ENCODE peak calls at places on chromosomes 13 and 19, in four cellular contexts. One of them, this sample, is unnamed.

GRCh38 chr19:33156354-33156753 is 24.4 kb downstream of the WDR88 start:
- DNase-seq in neural crest cell: no peak
- DNase-seq in NCI-H774: no peak
- DNase-seq in dermis blood vessel endothelial cell: no peak
- DNase-seq in this sample: no peak

GRCh38 chr19:5031231-5032100 is 62.6 kb downstream of the KDM4B start:
- DNase-seq in dermis blood vessel endothelial cell: peak
- DNase-seq in NCI-H774: peak
- DNase-seq in neural crest cell: peak
- DNase-seq in this sample: peak

GRCh38 chr19:8095354-8095886 is 42.9 kb downstream of the CCL25 start:
- DNase-seq in neural crest cell: no peak
- DNase-seq in dermis blood vessel endothelial cell: no peak
- DNase-seq in NCI-H774: no peak
- DNase-seq in this sample: no peak

GRCh38 chr19:47023448-47023794 is 3.8 kb downstream of the NPAS1 start:
- DNase-seq in NCI-H774: no peak
- DNase-seq in dermis blood vessel endothelial cell: no peak
- DNase-seq in neural crest cell: no peak
- DNase-seq in this sample: no peak

GRCh38 chr13:76380436-76381065 is 505.7 kb downstream of the KCTD12 start:
- DNase-seq in NCI-H774: no peak
- DNase-seq in dermis blood vessel endothelial cell: no peak
- DNase-seq in neural crest cell: no peak
- DNase-seq in this sample: no peak

GRCh38 chr13:94234766-94235165 is 244.7 kb downstream of the DCT start:
- DNase-seq in neural crest cell: no peak
- DNase-seq in NCI-H774: no peak
- DNase-seq in dermis blood vessel endothelial cell: peak
- DNase-seq in this sample: peak

GRCh38 chr13:46179576-46180368 is 2.2 kb downstream of the LCP1 start:
- DNase-seq in neural crest cell: no peak
- DNase-seq in dermis blood vessel endothelial cell: no peak
- DNase-seq in NCI-H774: no peak
- DNase-seq in this sample: no peak

GRCh38 chr13:110575322-110576069 is 14.0 kb upstream of the RAB20 start:
- DNase-seq in neural crest cell: no peak
- DNase-seq in NCI-H774: peak
- DNase-seq in dermis blood vessel endothelial cell: no peak
- DNase-seq in this sample: no peak

GRCh38 chr19:2850256-2850925 is 9.1 kb downstream of the ZNF555 start:
- DNase-seq in dermis blood vessel endothelial cell: no peak
- DNase-seq in NCI-H774: no peak
- DNase-seq in neural crest cell: no peak
- DNase-seq in this sample: no peak

GRCh38 chr13:46901721-46902120 is 4.9 kb upstream of the HTR2A start:
- DNase-seq in neural crest cell: no peak
- DNase-seq in dermis blood vessel endothelial cell: no peak
- DNase-seq in NCI-H774: no peak
- DNase-seq in this sample: no peak

GRCh38 chr13:77637583-77637982 is 59.9 kb upstream of the SLAIN1 start:
- DNase-seq in neural crest cell: no peak
- DNase-seq in dermis blood vessel endothelial cell: no peak
- DNase-seq in NCI-H774: no peak
- DNase-seq in this sample: no peak

GRCh38 chr19:53183146-53183545 is 10.0 kb downstream of the ZNF665 start:
- DNase-seq in dermis blood vessel endothelial cell: no peak
- DNase-seq in NCI-H774: no peak
- DNase-seq in neural crest cell: no peak
- DNase-seq in this sample: no peak

GRCh38 chr19:44747739-44748425 is 626 bp upstream of the BCL3 start:
- DNase-seq in dermis blood vessel endothelial cell: peak
- DNase-seq in neural crest cell: no peak
- DNase-seq in NCI-H774: no peak
- DNase-seq in this sample: peak

This sample was measured in NCI-H526 treated with DMSO at 0.1 percent for 48 hours.